ENCODE peak calls at places on chromosomes 2 and 18, in seven cellular contexts. R is keratinocyte; X is PC-9; N is CD8-positive, alpha-beta memory T cell; A is neuronal stem cell; Y is uterus; L is left ventricle myocardium inferior. T is an unnamed sample. For H3K4me1, the result is how much of the 10 kb centered on the place peaks cover.

GRCh38 chr2:102436284-102436683 is 13.3 kb downstream of the IL18RAP start:
- DNase-seq in R (no peak), L (no peak), A (no peak), N (peak), X (no peak), Y (no peak), T (no peak)

GRCh38 chr2:134203175-134203574 is 50.7 kb upstream of the MGAT5 start:
- DNase-seq in X (no peak), L (no peak), Y (no peak), N (no peak), R (no peak), A (no peak), T (no peak)

GRCh38 chr2:164954954-164955701 is at the start of gene SLC38A11:
- DNase-seq in N (no peak), R (no peak), L (peak), X (no peak), A (no peak), Y (peak), T (peak)

GRCh38 chr2:218066946-218067515 is 2.0 kb upstream of the RUFY4 start:
- DNase-seq in X (no peak), A (no peak), L (no peak), Y (no peak), N (no peak), R (no peak), T (no peak)

GRCh38 chr2:120938132-120938771 is 202.6 kb downstream of the GLI2 start:
- DNase-seq in A (no peak), N (no peak), X (no peak), Y (no peak), R (no peak), L (no peak), T (no peak)

GRCh38 chr18:76450452-76450851 is 44.6 kb downstream of the ZNF516 start:
- DNase-seq in Y (no peak), N (no peak), X (no peak), A (no peak), L (no peak), R (no peak), T (no peak)

GRCh38 chr18:649341-649740 is 8.1 kb upstream of the TYMS start:
- DNase-seq in L (no peak), R (no peak), N (no peak), A (no peak), X (no peak), Y (no peak), T (no peak)

GRCh38 chr2:191959209-191959608 is 112.3 kb upstream of the CAVIN2 start:
- DNase-seq in R (no peak), N (no peak), L (no peak), X (no peak), A (no peak), Y (no peak), T (no peak)

GRCh38 chr18:26133652-26134051 is at the start of gene PSMA8:
- DNase-seq in R (no peak), Y (no peak), N (peak), X (no peak), L (peak), A (no peak), T (peak)

GRCh38 chr18:35005963-35006577 is 35.1 kb upstream of the MAPRE2 start:
- DNase-seq in X (peak), A (peak), N (no peak), L (no peak), Y (no peak), R (no peak), T (no peak)

GRCh38 chr18:56447972-56448371 is 190.4 kb downstream of the TXNL1 start:
- DNase-seq in N (no peak), Y (no peak), L (no peak), X (no peak), R (no peak), A (no peak), T (no peak)

GRCh38 chr18:9696112-9696511 is 12.0 kb upstream of the RAB31 start:
- DNase-seq in A (no peak), L (no peak), N (no peak), X (no peak), R (no peak), Y (no peak), T (no peak)

GRCh38 chr2:100884145-100884621 is 64.2 kb downstream of the NPAS2 start:
- DNase-seq in X (no peak), Y (no peak), A (no peak), L (no peak), R (no peak), N (no peak), T (no peak)

GRCh38 chr2:102084651-102085050 is 57.9 kb upstream of the IL1R1 start:
- DNase-seq in N (no peak), Y (no peak), A (no peak), R (no peak), X (no peak), L (no peak), T (no peak)

GRCh38 chr18:11587432-11587831 is 22.0 kb upstream of the SLC35G4 start:
- DNase-seq in Y (no peak), A (no peak), R (no peak), L (no peak), N (no peak), X (no peak), T (no peak)

GRCh38 chr18:55083461-55083860 is 124.2 kb upstream of the CCDC68 start:
- DNase-seq in N (no peak), A (no peak), X (no peak), Y (no peak), R (no peak), L (no peak), T (no peak)

GRCh38 chr2:128198666-128199065 is 107.7 kb downstream of the UGGT1 start:
- DNase-seq in R (no peak), X (no peak), N (no peak), A (no peak), Y (no peak), L (no peak), T (peak)

GRCh38 chr2:122660786-122661634 is 905.6 kb downstream of the TSN start:
- DNase-seq in X (no peak), L (no peak), A (peak), R (no peak), Y (no peak), N (no peak), T (peak)

GRCh38 chr18:28039078-28039477 is 137.9 kb downstream of the CDH2 start:
- DNase-seq in N (no peak), A (no peak), X (no peak), Y (no peak), L (no peak), R (no peak), T (no peak)

GRCh38 chr2:237282568-237283128 is 131.3 kb downstream of the COL6A3 start:
- DNase-seq in L (no peak), X (no peak), R (no peak), N (no peak), A (no peak), Y (no peak), T (no peak)

GRCh38 chr2:1588994-1589611 is 155.2 kb downstream of the PXDN start:
- DNase-seq in Y (no peak), X (no peak), R (no peak), N (no peak), A (no peak), L (no peak), T (no peak)

GRCh38 chr2:54512183-54512582 is 56.1 kb downstream of the SPTBN1 start:
- DNase-seq in X (no peak), A (no peak), N (no peak), L (no peak), R (no peak), Y (no peak), T (no peak)

GRCh38 chr2:233519787-233520611 is 46.6 kb downstream of the USP40 start:
- DNase-seq in L (no peak), N (no peak), R (no peak), Y (no peak), A (no peak), X (no peak), T (no peak)

GRCh38 chr18:9135912-9136314 is 668 bp upstream of the ANKRD12 start:
- DNase-seq in X (peak), R (no peak), A (no peak), L (no peak), Y (no peak), N (no peak), T (no peak)

GRCh38 chr2:238938460-238939055 is 90.7 kb downstream of the TWIST2 start:
- DNase-seq in A (no peak), L (peak), Y (peak), X (no peak), R (no peak), N (no peak), T (peak)

GRCh38 chr2:86482034-86482433 is 40.9 kb downstream of the KDM3A start:
- DNase-seq in X (no peak), L (no peak), N (no peak), R (no peak), Y (no peak), A (no peak), T (no peak)

GRCh38 chr2:71796174-71796592 is 342.8 kb downstream of the DYSF start:
- DNase-seq in A (no peak), N (no peak), R (no peak), L (no peak), Y (no peak), X (peak), T (no peak)

GRCh38 chr2:206736935-206737334 is 18.7 kb upstream of the DYTN start:
- DNase-seq in Y (no peak), A (no peak), R (no peak), L (no peak), X (no peak), N (no peak), T (no peak)

GRCh38 chr2:96198937-96199336 is 9.7 kb downstream of the STARD7 start:
- DNase-seq in X (no peak), A (no peak), L (no peak), R (no peak), N (no peak), Y (no peak), T (no peak)

GRCh38 chr2:177419274-177419673 is 26.7 kb downstream of the AGPS start:
- DNase-seq in L (no peak), Y (no peak), R (no peak), N (no peak), X (no peak), A (no peak), T (no peak)

GRCh38 chr18:3305933-3306332 is 44.0 kb downstream of the MYL12B start:
- DNase-seq in X (no peak), R (no peak), A (no peak), Y (no peak), L (no peak), N (no peak), T (no peak)

GRCh38 chr2:238847841-238848565 is at the start of gene TWIST2:
- DNase-seq in N (no peak), A (peak), L (peak), R (no peak), X (no peak), Y (peak), T (peak)

GRCh38 chr2:63525905-63526304 is 62.4 kb downstream of the WDPCP start:
- DNase-seq in L (no peak), X (no peak), A (no peak), N (no peak), Y (no peak), R (no peak), T (no peak)

GRCh38 chr2:60556998-60557955 is 3.8 kb upstream of the BCL11A start:
- DNase-seq in A (no peak), N (no peak), X (no peak), R (no peak), Y (no peak), L (no peak), T (no peak)

GRCh38 chr2:71578665-71579371 is 125.5 kb downstream of the DYSF start:
- DNase-seq in A (no peak), R (no peak), X (no peak), N (no peak), L (peak), Y (peak), T (peak)

GRCh38 chr18:68791801-68792200 is 6.1 kb upstream of the CCDC102B start:
- DNase-seq in A (no peak), N (no peak), L (no peak), X (no peak), Y (no peak), R (no peak), T (peak)

GRCh38 chr2:69770193-69770702 is 28.3 kb downstream of the ANXA4 start:
- DNase-seq in A (no peak), N (no peak), R (peak), X (peak), Y (no peak), L (no peak), T (no peak)

GRCh38 chr18:8685141-8685913 is 20.0 kb upstream of the MTCL1 start:
- DNase-seq in N (no peak), X (no peak), R (peak), Y (no peak), A (no peak), L (no peak), T (no peak)

GRCh38 chr2:216057688-216058193 is 23.9 kb downstream of the PECR start:
- DNase-seq in L (no peak), N (peak), R (no peak), Y (no peak), A (no peak), X (peak), T (no peak)

DNA sequence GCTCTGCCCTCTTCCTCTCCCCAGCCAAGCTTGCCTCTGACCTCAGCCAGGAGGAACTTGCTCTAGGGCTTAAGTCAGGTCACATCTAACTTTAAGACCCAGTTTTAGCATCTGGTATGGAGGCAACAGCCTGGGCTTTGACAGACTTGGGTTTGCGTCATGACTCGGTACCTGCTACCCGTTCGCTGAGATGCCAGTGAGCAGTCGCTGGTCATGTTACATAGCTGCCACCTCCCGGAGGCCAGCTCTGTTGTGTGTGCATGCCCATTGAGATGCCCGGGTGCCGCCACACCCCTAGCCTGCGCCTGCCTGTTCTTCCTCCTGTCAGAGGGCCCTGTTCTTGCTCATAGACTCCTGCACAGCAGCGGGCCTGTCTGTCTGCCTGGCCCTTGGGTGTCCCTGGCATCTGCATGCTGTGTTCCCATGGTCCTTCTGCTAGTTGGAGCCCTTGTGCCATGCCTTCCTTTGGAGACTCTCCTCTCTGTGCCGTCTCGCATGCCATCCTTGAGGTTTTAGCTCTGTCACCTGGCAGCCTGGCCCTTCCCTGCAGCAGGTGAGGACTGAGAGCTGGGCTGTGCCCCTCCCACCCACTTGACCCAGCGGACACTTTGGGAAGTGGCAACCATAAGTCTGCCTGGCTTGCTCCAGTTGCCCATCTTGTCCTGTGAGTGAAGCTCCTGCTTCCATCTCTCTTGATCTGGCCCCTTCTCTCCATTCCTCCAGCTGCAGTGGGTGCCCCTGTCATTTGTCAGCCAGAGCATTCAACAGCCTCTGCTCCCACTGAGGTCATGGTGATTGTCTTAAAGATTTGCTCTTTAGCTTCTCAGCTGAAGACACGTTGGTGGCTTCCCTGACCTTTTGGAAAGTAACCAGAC is 24.9 kb downstream of the ASAP2 start:
- DNase-seq in L (no peak), X (peak), N (no peak), R (no peak), A (no peak), Y (no peak), T (no peak)
- H3K4me1 ChIP-seq in L (half or more), X (half or more), N (under half), R (half or more), A (under half), Y (under half), T (under half)

DNA sequence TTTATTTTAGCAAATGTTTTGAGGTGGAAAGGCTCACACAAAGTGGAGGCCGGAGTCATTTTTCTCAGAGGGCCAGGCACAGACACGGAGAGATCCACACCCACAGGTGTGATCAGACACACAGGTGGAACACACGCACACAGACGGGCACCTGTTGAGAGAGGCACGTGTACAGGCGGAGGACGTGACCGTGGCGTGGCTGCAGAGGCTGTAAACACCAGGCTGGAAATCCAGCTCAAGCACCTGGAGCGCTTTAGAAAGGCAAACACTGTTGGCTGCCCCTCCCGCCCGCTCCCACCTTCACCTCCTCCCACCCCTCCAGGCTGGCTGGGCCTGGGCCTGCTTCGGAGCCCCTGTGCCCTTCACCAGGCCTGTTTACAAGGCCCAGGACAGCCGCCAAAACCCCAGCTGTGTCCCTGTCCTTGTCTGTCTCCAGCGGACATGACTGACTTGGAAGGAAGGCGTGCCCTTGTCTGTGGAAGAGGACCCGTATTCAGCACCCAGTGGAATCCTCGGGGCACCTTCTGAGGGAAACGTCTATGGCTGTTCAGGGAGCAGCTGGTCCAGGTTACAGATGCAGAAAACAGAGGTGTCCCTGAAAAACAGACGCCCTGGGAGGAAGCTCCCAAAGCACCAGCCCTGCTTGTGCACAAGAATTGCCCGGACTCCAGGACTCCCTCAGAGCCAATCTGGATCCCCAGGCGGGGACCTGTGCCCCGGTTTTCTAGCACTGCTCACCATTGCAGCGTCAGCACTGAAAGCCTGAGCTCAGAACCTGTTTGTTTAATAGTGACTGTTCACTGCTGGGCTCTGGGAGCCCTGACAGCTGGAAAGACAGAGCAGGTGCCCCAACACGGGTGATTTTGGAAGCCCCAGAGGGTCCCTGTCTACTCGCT is 134.3 kb upstream of the HAAO start:
- DNase-seq in A (no peak), L (no peak), N (no peak), X (no peak), R (no peak), Y (no peak), T (peak)
- H3K4me1 ChIP-seq in A (half or more), L (half or more), N (under half), X (under half), R (half or more), Y (half or more), T (half or more)

DNA sequence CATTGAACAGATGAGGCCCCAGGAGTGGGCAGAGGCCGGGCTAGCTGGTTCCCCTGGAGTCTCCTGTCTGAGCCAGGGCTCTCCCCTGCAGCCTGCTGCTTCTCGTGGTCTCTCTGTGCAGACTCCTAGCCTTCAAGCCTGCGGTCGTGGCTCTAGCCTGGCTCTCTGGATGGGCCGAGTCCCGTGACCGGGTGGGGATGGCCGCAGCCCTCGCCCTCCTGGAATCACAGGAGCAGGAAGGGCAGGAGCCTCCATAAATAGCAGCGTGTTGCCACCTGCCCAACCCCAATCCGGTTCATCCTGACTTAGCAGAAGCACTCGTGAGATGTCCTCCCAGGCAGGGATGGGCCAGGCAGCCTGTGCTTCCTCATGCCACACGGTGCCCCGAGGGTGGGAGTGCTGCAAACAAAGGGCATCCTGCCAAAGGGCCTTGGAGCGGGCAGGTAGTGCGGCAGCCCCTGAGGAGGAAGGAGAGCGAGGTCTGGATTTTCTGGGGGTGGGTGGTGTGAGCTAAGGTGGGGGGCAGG is 43.9 kb downstream of the FOSL2 start:
- DNase-seq in X (peak), R (peak), N (no peak), L (no peak), A (no peak), Y (no peak), T (no peak)
- H3K4me1 ChIP-seq in X (under half), R (under half), N (under half), L (under half), A (under half), Y (under half), T (under half)

DNA sequence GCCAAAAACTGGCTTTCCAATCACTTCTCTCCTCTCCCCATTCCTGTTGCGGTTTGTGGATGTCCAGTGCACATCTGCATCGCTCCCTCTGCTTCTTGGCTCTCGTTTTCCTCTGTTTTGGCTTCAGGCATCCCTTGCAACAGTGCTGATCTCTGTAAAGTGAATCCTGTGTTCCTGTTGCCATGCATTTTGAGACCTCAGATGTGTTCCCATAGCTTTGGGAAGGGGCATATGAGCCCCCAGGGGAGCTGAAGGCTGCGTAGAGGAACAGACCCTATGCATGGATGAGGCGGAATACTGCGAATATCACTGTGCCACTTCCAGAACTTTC is 168.4 kb upstream of the HAAO start:
- DNase-seq in N (no peak), X (no peak), A (no peak), L (no peak), R (no peak), Y (no peak), T (no peak)
- H3K4me1 ChIP-seq in N (under half), X (half or more), A (under half), L (half or more), R (under half), Y (under half), T (under half)

GRCh38 chr2:8624855-8625398 is 56.9 kb upstream of the ID2 start:
- DNase-seq in L (no peak), X (no peak), N (no peak), Y (peak), R (no peak), A (no peak), T (no peak)

GRCh38 chr2:8625399-8626283 is 56.2 kb upstream of the ID2 start:
- DNase-seq in L (no peak), A (no peak), Y (peak), X (no peak), N (no peak), R (no peak), T (no peak)

GRCh38 chr2:8623576-8623957 is 58.3 kb upstream of the ID2 start:
- DNase-seq in Y (no peak), A (no peak), N (no peak), R (no peak), L (no peak), X (no peak), T (no peak)

GRCh38 chr2:8622924-8623465 is 58.9 kb upstream of the ID2 start:
- DNase-seq in X (no peak), L (no peak), A (no peak), R (no peak), Y (no peak), N (no peak), T (no peak)

GRCh38 chr2:8623958-8624591 is 57.8 kb upstream of the ID2 start:
- DNase-seq in R (no peak), L (no peak), N (no peak), Y (no peak), X (no peak), A (no peak), T (no peak)
- H3K4me1 ChIP-seq in R (under half), L (under half), N (under half), Y (under half), X (under half), A (under half), T (under half)